ENCODE peak calls at places on chromosome 14, in eight cellular contexts. B is neuronal stem cell, X is K562, Q is mesendoderm, G is fibroblast of lung, I is astrocyte, J is H9, E is neural progenitor cell. C is an unnamed sample.
A peak's percentile ranks its signal among the peaks of the same experiment; 100 is the strongest.

GRCh38 chr14:59407246-59407615 is 57.9 kb downstream of the GPR135 start:
- DNase-seq in I (peak; percentile 93), Q (no peak), X (no peak), J (no peak), B (no peak), E (no peak), G (peak; percentile 96), C (no peak)

GRCh38 chr14:85991156-85991555 is 461.2 kb downstream of the FLRT2 start:
- DNase-seq in J (no peak), G (peak; percentile 56), Q (no peak), X (no peak), B (no peak), E (no peak), I (no peak), C (no peak)

GRCh38 chr14:31405599-31406251 is 14.6 kb downstream of the HEATR5A start:
- DNase-seq in E (no peak), G (no peak), B (no peak), X (no peak), Q (peak; percentile 15), I (no peak), J (no peak), C (no peak)

GRCh38 chr14:48398675-48399282 is 723.4 kb upstream of the MDGA2 start:
- DNase-seq in Q (peak; percentile 78), E (peak; percentile 66), B (peak; percentile 30), I (peak; percentile 29), J (no peak), X (peak; percentile 8), G (peak; percentile 31), C (peak; percentile 79)

GRCh38 chr14:65287264-65288131 is 125.0 kb upstream of the FUT8 start:
- DNase-seq in X (no peak), G (no peak), I (no peak), E (no peak), B (no peak), Q (no peak), J (peak; percentile 46), C (peak; percentile 64)

GRCh38 chr14:78291958-78292357 is 121.8 kb downstream of the NRXN3 start:
- DNase-seq in Q (no peak), J (no peak), B (no peak), X (no peak), I (no peak), E (no peak), G (no peak), C (no peak)

GRCh38 chr14:91032250-91032649 is 28.2 kb downstream of the RPS6KA5 start:
- DNase-seq in J (no peak), G (no peak), X (no peak), I (no peak), Q (no peak), B (no peak), E (no peak), C (no peak)

GRCh38 chr14:103521438-103521961 is 1.1 kb downstream of the CKB start:
- DNase-seq in X (peak; percentile 63), I (no peak), B (no peak), J (no peak), G (no peak), Q (no peak), E (peak; percentile 70), C (no peak)

GRCh38 chr14:73478684-73479083 is 12.0 kb upstream of the RIOX1 start:
- DNase-seq in I (no peak), E (no peak), G (no peak), X (no peak), B (no peak), J (no peak), Q (no peak), C (no peak)

GRCh38 chr14:73472182-73473114 is 14.1 kb upstream of the NUMB start:
- DNase-seq in Q (peak; percentile 76), B (peak; percentile 33), E (peak; percentile 71), J (no peak), X (peak; percentile 45), I (peak; percentile 61), G (peak; percentile 86), C (peak; percentile 91)

GRCh38 chr14:73474952-73475351 is 15.8 kb upstream of the RIOX1 start:
- DNase-seq in G (no peak), I (no peak), X (no peak), B (no peak), J (no peak), Q (no peak), E (no peak), C (no peak)

GRCh38 chr14:73476451-73476905 is 14.3 kb upstream of the RIOX1 start:
- DNase-seq in X (no peak), Q (no peak), B (no peak), G (no peak), E (no peak), I (no peak), J (no peak), C (no peak)

GRCh38 chr14:73477618-73478266 is 13.0 kb upstream of the RIOX1 start:
- DNase-seq in B (no peak), X (no peak), J (no peak), E (no peak), I (peak; percentile 74), Q (no peak), G (no peak), C (no peak)
- H3K4me2 ChIP-seq in B (no peak overlapping the region), X (no peak overlapping the region), J (no peak overlapping the region), E (no peak overlapping the region), I (no peak overlapping the region), Q (no peak overlapping the region), G (no peak overlapping the region), C (no peak overlapping the region)

DNA sequence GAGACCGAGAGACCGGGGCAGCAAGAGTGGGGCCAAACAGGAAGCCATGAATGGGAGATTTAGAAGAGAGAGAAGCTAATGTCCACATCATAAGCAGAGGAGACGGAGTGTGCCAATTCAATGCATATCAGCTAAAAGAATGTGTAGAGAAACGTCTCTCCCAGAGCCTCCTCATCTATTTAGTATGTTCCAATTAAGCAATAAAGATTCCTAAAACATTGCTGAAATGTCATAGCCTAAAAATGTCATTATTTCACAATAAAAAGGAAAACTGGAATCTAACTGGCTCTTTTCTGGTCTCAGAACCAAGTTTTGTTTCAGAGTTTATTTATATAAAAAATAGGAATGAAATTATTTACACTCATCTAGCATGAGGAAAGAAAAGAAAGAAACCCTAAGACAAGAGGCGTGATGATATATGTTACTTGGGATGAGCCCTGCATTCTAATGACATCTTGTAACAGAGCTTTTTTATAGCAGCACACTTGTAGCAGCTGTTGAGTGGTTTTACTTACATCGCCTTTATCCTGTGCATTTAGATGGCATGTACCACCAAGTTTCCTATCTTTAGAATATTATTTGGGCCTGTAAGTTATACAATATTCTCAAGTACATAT is 266.3 kb upstream of the PRKD1 start:
- DNase-seq in I (peak; percentile 90), E (no peak), Q (no peak), J (no peak), G (peak; percentile 94), X (no peak), B (no peak), C (no peak)
- H3K27ac ChIP-seq in I (peak overlapping the region; percentile 57), E (no peak overlapping the region), Q (no peak overlapping the region), J (no peak overlapping the region), G (peak overlapping the region; percentile 84), X (no peak overlapping the region), B (no peak overlapping the region), C (no peak overlapping the region)

GRCh38 chr14:99522934-99523660 is 41.9 kb downstream of the CCNK start:
- DNase-seq in G (peak; percentile 25), B (peak; percentile 60), I (peak; percentile 36), J (no peak), E (peak; percentile 89), Q (peak; percentile 65), X (no peak), C (no peak)

GRCh38 chr14:99521176-99522024 is 40.2 kb downstream of the CCNK start:
- DNase-seq in I (no peak), E (no peak), B (no peak), Q (no peak), X (no peak), G (no peak), J (no peak), C (no peak)

GRCh38 chr14:99522025-99522401 is 40.8 kb downstream of the CCNK start:
- DNase-seq in J (no peak), Q (no peak), E (no peak), I (no peak), X (no peak), B (no peak), G (no peak), C (no peak)

GRCh38 chr14:99523661-99524050 is 42.4 kb downstream of the CCNK start:
- DNase-seq in B (no peak), J (no peak), E (no peak), G (no peak), I (no peak), X (no peak), Q (no peak), C (no peak)

DNA sequence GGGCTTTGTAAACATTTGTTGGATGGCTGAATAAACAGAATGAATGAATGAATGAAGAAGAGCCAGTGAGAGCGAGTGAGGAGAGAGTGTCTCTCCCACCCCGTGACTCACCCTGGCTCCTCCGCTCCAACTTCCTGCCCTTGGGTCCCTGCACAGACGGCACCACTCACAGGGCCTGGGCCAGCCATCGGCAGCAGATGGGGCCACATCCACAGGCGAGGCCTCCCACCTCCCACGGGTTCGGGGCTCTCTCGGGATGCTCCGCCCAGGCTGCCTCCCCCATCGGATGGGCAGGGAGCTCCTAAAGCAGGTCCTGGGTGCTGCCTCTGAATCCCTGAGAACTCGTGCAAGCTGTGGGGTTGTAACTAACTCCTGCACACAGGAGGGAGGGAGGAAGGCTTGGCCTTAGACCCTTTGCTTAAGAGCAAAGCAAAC is 41.3 kb downstream of the CCNK start:
- DNase-seq in B (no peak), X (peak; percentile 42), Q (peak; percentile 47), J (no peak), I (peak; percentile 60), G (peak; percentile 52), E (peak; percentile 56), C (no peak)
- H3K4me2 ChIP-seq in B (peak overlapping the region; percentile 59), X (no peak overlapping the region), Q (no peak overlapping the region), J (no peak overlapping the region), I (peak overlapping the region; percentile 61), G (peak overlapping the region; percentile 54), E (peak overlapping the region; percentile 74), C (no peak overlapping the region)

DNA sequence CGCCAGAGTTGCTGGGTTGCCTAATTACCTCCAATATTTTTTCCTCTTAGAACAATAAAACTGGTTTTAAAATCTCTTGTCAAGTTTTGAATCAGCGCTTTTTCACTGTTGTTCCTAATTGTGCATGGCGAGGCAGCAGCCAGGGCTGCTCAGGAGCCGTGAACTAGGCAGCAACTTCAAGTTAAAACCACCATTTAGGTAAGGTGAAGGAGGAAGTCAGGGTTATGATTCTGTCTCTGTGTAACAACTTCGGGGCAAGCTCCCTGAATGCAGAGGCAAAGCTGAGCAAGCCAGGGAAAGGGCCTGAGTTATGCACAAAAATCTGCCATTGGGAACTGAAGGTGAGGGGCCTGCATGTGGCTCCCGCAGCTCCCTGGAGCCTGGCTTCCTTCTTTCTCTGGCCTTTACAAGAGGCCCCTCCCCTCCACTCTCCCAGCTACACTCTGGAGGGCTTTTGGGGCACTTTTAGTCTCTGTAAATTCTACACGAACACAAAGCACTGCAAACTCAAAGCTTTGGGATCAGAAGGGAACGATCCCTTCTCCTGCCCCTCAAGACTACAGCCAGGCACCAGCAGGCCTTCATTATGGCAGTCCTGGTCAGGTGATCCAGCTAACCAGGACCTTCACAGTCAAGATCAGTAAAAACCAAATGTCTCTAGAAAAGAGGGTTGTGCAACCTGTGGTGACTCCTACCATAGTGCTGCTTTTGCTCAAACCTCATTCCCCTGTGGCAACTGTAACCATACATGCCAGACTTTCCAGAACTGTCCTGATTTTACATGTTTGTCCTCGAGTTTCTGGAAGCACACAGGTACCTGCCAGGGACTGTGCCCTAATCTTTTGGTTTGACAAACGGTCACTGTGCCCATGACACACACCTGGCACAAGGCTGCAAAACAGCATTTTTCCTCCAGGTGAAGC is 67.3 kb upstream of the PTGR2 start:
- DNase-seq in Q (no peak), I (peak; percentile 55), B (no peak), G (peak; percentile 71), X (no peak), J (peak; percentile 27), E (peak; percentile 41), C (no peak)
- H3K27ac ChIP-seq in Q (no peak overlapping the region), I (peak overlapping the region; percentile 92), B (no peak overlapping the region), G (peak overlapping the region; percentile 97), X (peak overlapping the region; percentile 62), J (no peak overlapping the region), E (no peak overlapping the region), C (peak overlapping the region; percentile 89)